ENCODE peak calls at places on chromosomes 1 and 21, in six cellular contexts. R is right cardiac atrium; V is pancreas; X is CD4-positive, alpha-beta T cell; F is fibroblast of lung; P is right atrium auricular region. G is an unnamed sample.
A peak's percentile ranks its signal among the peaks of the same experiment; 100 is the strongest.

GRCh38 chr1:14095001-14095400 is 395.0 kb downstream of the PRDM2 start:
- DNase-seq in R (no peak), V (peak; percentile 21), X (no peak), F (peak; percentile 20), P (no peak), G (no peak)

GRCh38 chr21:34886554-34887385 is 162.3 kb downstream of the RUNX1 start:
- DNase-seq in R (peak; percentile 24), V (peak; percentile 35), X (peak; percentile 15), F (peak; percentile 45), P (no peak), G (no peak)

GRCh38 chr21:35046223-35046690 is 2.8 kb downstream of the RUNX1 start:
- DNase-seq in R (no peak), V (no peak), X (no peak), F (no peak), P (no peak), G (no peak)

GRCh38 chr21:17585875-17586450 is 26.7 kb downstream of the BTG3 start:
- DNase-seq in R (no peak), V (no peak), X (no peak), F (peak; percentile 79), P (no peak), G (no peak)

GRCh38 chr1:6675936-6676335 is 25.7 kb downstream of the DNAJC11 start:
- DNase-seq in R (no peak), V (no peak), X (no peak), F (no peak), P (no peak), G (no peak)

GRCh38 chr1:71428029-71428428 is 347.2 kb upstream of the ZRANB2 start:
- DNase-seq in R (no peak), V (no peak), X (no peak), F (no peak), P (no peak), G (no peak)

GRCh38 chr1:203478986-203479385 is 3.4 kb downstream of the PRELP start:
- DNase-seq in R (no peak), V (no peak), X (no peak), F (no peak), P (no peak), G (no peak)

GRCh38 chr1:201265771-201266170 is 17.5 kb upstream of the PKP1 start:
- DNase-seq in R (no peak), V (no peak), X (no peak), F (peak; percentile 21), P (no peak), G (no peak)

GRCh38 chr1:54397090-54397591 is 9.1 kb downstream of the SSBP3 start:
- DNase-seq in R (peak; percentile 55), V (no peak), X (no peak), F (no peak), P (no peak), G (no peak)

GRCh38 chr1:47656719-47657685 is 219.2 kb downstream of the FOXD2 start:
- DNase-seq in R (peak; percentile 78), V (no peak), X (no peak), F (peak; percentile 81), P (peak; percentile 76), G (peak; percentile 36)

GRCh38 chr1:78490861-78491310 is at the start of gene PTGFR:
- DNase-seq in R (peak; percentile 20), V (peak; percentile 19), X (no peak), F (peak; percentile 27), P (no peak), G (peak; percentile 52)

GRCh38 chr1:150971583-150972416 is 2.8 kb downstream of the CERS2 start:
- DNase-seq in R (no peak), V (peak; percentile 38), X (no peak), F (peak; percentile 24), P (no peak), G (no peak)

GRCh38 chr1:164647211-164647610 is 88.2 kb downstream of the PBX1 start:
- DNase-seq in R (peak; percentile 37), V (no peak), X (no peak), F (no peak), P (no peak), G (no peak)

GRCh38 chr1:109547412-109548320 is 749 bp upstream of the GNAI3 start:
- DNase-seq in R (no peak), V (no peak), X (no peak), F (peak; percentile 31), P (no peak), G (no peak)

DNA sequence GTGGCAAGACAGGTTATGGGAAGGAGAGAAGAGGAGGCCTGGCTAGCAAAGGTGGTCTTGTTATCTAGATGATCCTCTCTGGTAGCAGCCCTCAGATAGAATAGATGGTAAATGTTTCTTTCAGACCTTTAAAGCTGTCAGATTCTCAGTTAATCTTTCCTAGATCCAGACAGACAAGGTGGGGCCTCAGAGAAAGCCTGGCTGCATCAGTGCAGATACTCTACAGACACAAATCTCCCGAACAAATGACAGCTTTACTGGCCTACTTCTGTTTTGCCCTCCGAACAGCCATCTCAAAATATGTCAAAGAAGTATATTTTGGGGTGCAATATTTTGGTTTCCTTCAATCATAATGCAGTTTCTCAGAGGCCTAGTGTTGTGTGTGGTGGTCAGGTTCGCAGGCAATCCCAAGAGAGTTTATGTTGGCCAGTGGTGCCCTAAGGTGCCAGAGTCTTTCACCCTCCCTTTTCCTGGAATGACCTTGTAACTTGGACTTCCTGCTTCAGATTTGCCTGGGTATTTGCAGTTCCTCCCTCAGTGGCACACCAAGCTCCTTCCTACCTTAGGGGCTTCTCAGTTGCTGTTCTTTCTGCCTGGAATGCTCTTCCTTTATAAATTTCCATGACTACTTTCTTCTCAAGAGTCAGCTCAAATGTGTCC is 7.0 kb downstream of the LRRC8B start:
- DNase-seq in R (no peak), V (no peak), X (no peak), F (no peak), P (no peak), G (no peak)
- H3K27ac ChIP-seq in R (no peak overlapping the region), V (no peak overlapping the region), X (no peak overlapping the region), F (no peak overlapping the region), P (no peak overlapping the region), G (peak overlapping the region; percentile 73)

GRCh38 chr1:182278144-182279054 is 113.2 kb downstream of the GLUL start:
- DNase-seq in R (no peak), V (no peak), X (no peak), F (no peak), P (no peak), G (no peak)

GRCh38 chr1:182280521-182280920 is 111.1 kb downstream of the GLUL start:
- DNase-seq in R (no peak), V (no peak), X (no peak), F (no peak), P (no peak), G (no peak)

GRCh38 chr1:182281541-182281940 is 110.0 kb downstream of the GLUL start:
- DNase-seq in R (peak; percentile 37), V (no peak), X (no peak), F (no peak), P (no peak), G (peak; percentile 78)

GRCh38 chr1:182279302-182279701 is 112.3 kb downstream of the GLUL start:
- DNase-seq in R (no peak), V (no peak), X (no peak), F (no peak), P (no peak), G (no peak)

DNA sequence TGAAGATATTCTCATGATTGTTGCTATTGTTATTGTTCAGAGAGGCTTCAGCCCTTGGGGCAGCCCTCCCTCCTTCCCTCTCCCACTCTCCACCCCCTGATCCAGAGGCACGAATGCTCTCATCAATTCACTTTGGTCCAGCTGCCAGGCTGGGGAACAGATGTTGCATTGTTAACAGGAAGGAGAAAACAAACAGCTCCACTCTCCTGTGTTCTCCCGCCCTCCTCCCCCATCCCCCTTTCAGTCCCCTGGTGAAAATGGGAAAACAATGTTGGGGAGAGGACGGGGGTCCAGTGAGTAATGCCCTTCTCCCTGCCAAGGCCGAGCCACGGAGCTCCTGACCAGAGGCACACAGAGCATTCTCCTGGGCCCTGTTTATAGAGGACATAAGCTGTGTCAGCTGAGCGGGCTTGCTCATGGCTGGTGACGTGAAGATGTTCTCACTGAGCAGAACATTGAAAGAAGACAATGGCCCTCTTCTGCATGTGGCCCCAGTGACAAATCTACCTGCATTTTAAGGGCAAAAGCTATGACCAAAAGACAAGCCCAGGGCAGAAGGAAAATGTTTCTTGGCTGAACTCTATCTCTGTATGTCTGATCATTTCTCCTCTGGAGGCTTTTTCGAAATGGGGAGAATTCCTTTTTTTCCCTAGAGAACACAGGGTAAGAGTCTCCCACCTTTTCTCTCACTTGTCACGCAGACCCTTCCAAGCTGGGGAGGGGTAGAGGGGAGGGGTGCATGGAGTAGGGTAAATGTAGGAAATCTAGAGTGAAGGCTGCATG is 111.7 kb downstream of the GLUL start:
- DNase-seq in R (peak; percentile 47), V (peak; percentile 16), X (no peak), F (no peak), P (no peak), G (peak; percentile 97)
- H3K27ac ChIP-seq in R (no peak overlapping the region), V (no peak overlapping the region), X (no peak overlapping the region), F (no peak overlapping the region), P (no peak overlapping the region), G (peak overlapping the region; percentile 97)

GRCh38 chr1:156072251-156072650 is 10.0 kb downstream of the MEX3A start:
- DNase-seq in R (no peak), V (no peak), X (no peak), F (no peak), P (no peak), G (no peak)
- H3K27ac ChIP-seq in R (no peak overlapping the region), V (no peak overlapping the region), X (no peak overlapping the region), F (no peak overlapping the region), P (no peak overlapping the region), G (no peak overlapping the region)

GRCh38 chr1:234861024-234861620 is 251.1 kb upstream of the IRF2BP2 start:
- DNase-seq in R (no peak), V (no peak), X (no peak), F (no peak), P (no peak), G (no peak)
- H3K27ac ChIP-seq in R (no peak overlapping the region), V (no peak overlapping the region), X (no peak overlapping the region), F (no peak overlapping the region), P (no peak overlapping the region), G (no peak overlapping the region)

GRCh38 chr21:31720739-31721138 is 11.2 kb downstream of the SCAF4 start:
- DNase-seq in R (no peak), V (no peak), X (no peak), F (no peak), P (no peak), G (no peak)

GRCh38 chr21:31724552-31724951 is 7.4 kb downstream of the SCAF4 start:
- DNase-seq in R (no peak), V (no peak), X (no peak), F (no peak), P (no peak), G (no peak)

GRCh38 chr21:31725202-31725840 is 6.6 kb downstream of the SCAF4 start:
- DNase-seq in R (no peak), V (no peak), X (no peak), F (no peak), P (no peak), G (no peak)

GRCh38 chr21:31720330-31720729 is 11.6 kb downstream of the SCAF4 start:
- DNase-seq in R (no peak), V (no peak), X (no peak), F (no peak), P (no peak), G (no peak)

GRCh38 chr21:31721381-31721780 is 10.5 kb downstream of the SCAF4 start:
- DNase-seq in R (no peak), V (no peak), X (no peak), F (no peak), P (no peak), G (no peak)
- H3K27ac ChIP-seq in R (no peak overlapping the region), V (no peak overlapping the region), X (no peak overlapping the region), F (no peak overlapping the region), P (no peak overlapping the region), G (no peak overlapping the region)

DNA sequence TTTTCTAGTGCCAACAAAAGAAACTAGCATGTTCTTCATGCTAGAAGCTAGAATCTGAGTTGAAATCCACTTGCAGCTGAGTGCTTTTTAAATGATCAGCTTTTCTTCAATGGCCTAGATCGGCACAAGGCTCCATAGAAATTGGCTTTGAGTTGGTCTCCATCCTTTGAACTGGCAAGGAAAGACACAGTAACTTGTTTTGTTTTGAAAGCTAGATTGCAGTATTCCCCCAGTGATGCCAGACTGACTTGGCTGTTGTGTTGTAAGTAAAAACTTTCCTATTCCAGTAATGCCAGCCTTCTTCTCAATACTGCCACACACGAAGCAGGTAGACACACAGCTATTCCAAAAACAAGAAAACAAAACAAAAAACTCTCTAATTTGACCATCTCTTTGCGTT is 139.1 kb downstream of the FMN2 start:
- DNase-seq in R (no peak), V (no peak), X (no peak), F (no peak), P (no peak), G (no peak)
- H3K27ac ChIP-seq in R (no peak overlapping the region), V (no peak overlapping the region), X (no peak overlapping the region), F (no peak overlapping the region), P (no peak overlapping the region), G (no peak overlapping the region)

G was measured in dorsolateral prefrontal cortex.